ENCODE peak calls at places on chromosomes 7 and 10, in four cellular contexts. One of them, this sample, is unnamed.

GRCh38 chr10:50422259-50422658 is 170.9 kb upstream of the ASAH2 start:
- DNase-seq in HEK293T: no peak
- DNase-seq in effector memory CD4-positive, alpha-beta T cell: no peak
- DNase-seq in EL: no peak
- DNase-seq in this sample: no peak

GRCh38 chr10:25457552-25457951 is 282.8 kb downstream of the GPR158 start:
- DNase-seq in HEK293T: no peak
- DNase-seq in effector memory CD4-positive, alpha-beta T cell: no peak
- DNase-seq in EL: no peak
- DNase-seq in this sample: no peak

GRCh38 chr10:28274475-28274874 is 28.4 kb downstream of the MPP7 start:
- DNase-seq in HEK293T: no peak
- DNase-seq in effector memory CD4-positive, alpha-beta T cell: no peak
- DNase-seq in EL: no peak
- DNase-seq in this sample: no peak

GRCh38 chr7:129843982-129844840 is 108.5 kb downstream of the UBE2H start:
- DNase-seq in HEK293T: no peak
- DNase-seq in effector memory CD4-positive, alpha-beta T cell: no peak
- DNase-seq in EL: no peak
- DNase-seq in this sample: no peak

GRCh38 chr10:6918305-6918704 is 338.2 kb upstream of the PRKCQ start:
- DNase-seq in HEK293T: peak; percentile 22
- DNase-seq in effector memory CD4-positive, alpha-beta T cell: peak; percentile 13
- DNase-seq in EL: peak; percentile 2
- DNase-seq in this sample: peak; percentile 44

GRCh38 chr10:74290703-74291102 is 139.7 kb downstream of the ADK start:
- DNase-seq in HEK293T: no peak
- DNase-seq in effector memory CD4-positive, alpha-beta T cell: no peak
- DNase-seq in EL: peak; percentile 65
- DNase-seq in this sample: no peak

GRCh38 chr10:48251152-48251524 is 23.4 kb downstream of the FRMPD2 start:
- DNase-seq in HEK293T: no peak
- DNase-seq in effector memory CD4-positive, alpha-beta T cell: no peak
- DNase-seq in EL: peak; percentile 20
- DNase-seq in this sample: no peak

GRCh38 chr10:74510594-74510993 is 315.8 kb upstream of the KAT6B start:
- DNase-seq in HEK293T: no peak
- DNase-seq in effector memory CD4-positive, alpha-beta T cell: no peak
- DNase-seq in EL: no peak
- DNase-seq in this sample: no peak

GRCh38 chr7:148095066-148095465 is 495.5 kb upstream of the C7orf33 start:
- DNase-seq in HEK293T: no peak
- DNase-seq in effector memory CD4-positive, alpha-beta T cell: no peak
- DNase-seq in EL: no peak
- DNase-seq in this sample: no peak

GRCh38 chr7:143884978-143885559 is 16.9 kb downstream of the TCAF1 start:
- DNase-seq in HEK293T: no peak
- DNase-seq in effector memory CD4-positive, alpha-beta T cell: no peak
- DNase-seq in EL: peak; percentile 75
- DNase-seq in this sample: peak; percentile 89

GRCh38 chr10:79433324-79434222 is 11.9 kb downstream of the ZCCHC24 start:
- DNase-seq in HEK293T: no peak
- DNase-seq in effector memory CD4-positive, alpha-beta T cell: no peak
- DNase-seq in EL: no peak
- DNase-seq in this sample: no peak

GRCh38 chr10:118986815-118987790 is 42.4 kb upstream of the NANOS1 start:
- DNase-seq in HEK293T: no peak
- DNase-seq in effector memory CD4-positive, alpha-beta T cell: no peak
- DNase-seq in EL: no peak
- DNase-seq in this sample: no peak

GRCh38 chr10:49167629-49168540 is 20.3 kb downstream of the TMEM273 start:
- DNase-seq in HEK293T: no peak
- DNase-seq in effector memory CD4-positive, alpha-beta T cell: no peak
- DNase-seq in EL: no peak
- DNase-seq in this sample: no peak

GRCh38 chr7:117873056-117873932 is at the start of gene CTTNBP2:
- DNase-seq in HEK293T: peak; percentile 60
- DNase-seq in effector memory CD4-positive, alpha-beta T cell: no peak
- DNase-seq in EL: peak; percentile 10
- DNase-seq in this sample: peak; percentile 90

GRCh38 chr10:106216085-106216484 is 948.4 kb downstream of the SORCS1 start:
- DNase-seq in HEK293T: no peak
- DNase-seq in effector memory CD4-positive, alpha-beta T cell: no peak
- DNase-seq in EL: no peak
- DNase-seq in this sample: no peak

GRCh38 chr7:116327751-116328150 is 117.4 kb downstream of the TES start:
- DNase-seq in HEK293T: no peak
- DNase-seq in effector memory CD4-positive, alpha-beta T cell: no peak
- DNase-seq in EL: peak; percentile 98
- DNase-seq in this sample: no peak

GRCh38 chr7:27997188-27997707 is 183.3 kb downstream of the JAZF1 start:
- DNase-seq in HEK293T: no peak
- DNase-seq in effector memory CD4-positive, alpha-beta T cell: no peak
- DNase-seq in EL: no peak
- DNase-seq in this sample: no peak

GRCh38 chr7:100681491-100682227 is 8.1 kb downstream of the GNB2 start:
- DNase-seq in HEK293T: no peak
- DNase-seq in effector memory CD4-positive, alpha-beta T cell: no peak
- DNase-seq in EL: no peak
- DNase-seq in this sample: no peak

GRCh38 chr10:102230264-102230860 is 4.3 kb downstream of the ELOVL3 start:
- DNase-seq in HEK293T: peak; percentile 79
- DNase-seq in effector memory CD4-positive, alpha-beta T cell: no peak
- DNase-seq in EL: peak; percentile 77
- DNase-seq in this sample: peak; percentile 94

GRCh38 chr10:116080553-116080952 is 192.5 kb downstream of the GFRA1 start:
- DNase-seq in HEK293T: no peak
- DNase-seq in effector memory CD4-positive, alpha-beta T cell: no peak
- DNase-seq in EL: peak; percentile 80
- DNase-seq in this sample: no peak

GRCh38 chr10:15123749-15124184 is 26.6 kb downstream of the RPP38 start:
- DNase-seq in HEK293T: no peak
- DNase-seq in effector memory CD4-positive, alpha-beta T cell: no peak
- DNase-seq in EL: peak; percentile 79
- DNase-seq in this sample: no peak

GRCh38 chr10:51718804-51719291 is 19.5 kb upstream of the CSTF2T start:
- DNase-seq in HEK293T: no peak
- DNase-seq in effector memory CD4-positive, alpha-beta T cell: no peak
- DNase-seq in EL: peak; percentile 46
- DNase-seq in this sample: no peak

GRCh38 chr7:31432831-31433340 is 81.0 kb upstream of the ITPRID1 start:
- DNase-seq in HEK293T: no peak
- DNase-seq in effector memory CD4-positive, alpha-beta T cell: no peak
- DNase-seq in EL: peak; percentile 3
- DNase-seq in this sample: no peak

GRCh38 chr10:98039690-98040381 is 9.4 kb upstream of the CRTAC1 start:
- DNase-seq in HEK293T: no peak
- DNase-seq in effector memory CD4-positive, alpha-beta T cell: no peak
- DNase-seq in EL: no peak
- DNase-seq in this sample: no peak

GRCh38 chr7:125423444-125424155 is 494.0 kb upstream of the POT1 start:
- DNase-seq in HEK293T: no peak
- DNase-seq in effector memory CD4-positive, alpha-beta T cell: no peak
- DNase-seq in EL: no peak
- DNase-seq in this sample: no peak

GRCh38 chr7:30117886-30118285 is 16.9 kb upstream of the MTURN start:
- DNase-seq in HEK293T: no peak
- DNase-seq in effector memory CD4-positive, alpha-beta T cell: no peak
- DNase-seq in EL: no peak
- DNase-seq in this sample: no peak

GRCh38 chr7:8365499-8366110 is 67.8 kb upstream of the NXPH1 start:
- DNase-seq in HEK293T: peak; percentile 20
- DNase-seq in effector memory CD4-positive, alpha-beta T cell: no peak
- DNase-seq in EL: peak; percentile 0
- DNase-seq in this sample: peak; percentile 64

GRCh38 chr10:132575320-132576201 is 38.0 kb downstream of the INPP5A start:
- DNase-seq in HEK293T: no peak
- DNase-seq in effector memory CD4-positive, alpha-beta T cell: no peak
- DNase-seq in EL: peak; percentile 73
- DNase-seq in this sample: no peak

GRCh38 chr7:87564290-87564963 is 36.3 kb downstream of the ABCB1 start:
- DNase-seq in HEK293T: peak; percentile 40
- DNase-seq in effector memory CD4-positive, alpha-beta T cell: no peak
- DNase-seq in EL: peak; percentile 18
- DNase-seq in this sample: peak; percentile 60

GRCh38 chr10:115093286-115093775 is at the start of gene ATRNL1:
- DNase-seq in HEK293T: peak; percentile 68
- DNase-seq in effector memory CD4-positive, alpha-beta T cell: no peak
- DNase-seq in EL: peak; percentile 26
- DNase-seq in this sample: peak; percentile 76

GRCh38 chr10:111221682-111222470 is 145.0 kb downstream of the ADRA2A start:
- DNase-seq in HEK293T: no peak
- DNase-seq in effector memory CD4-positive, alpha-beta T cell: no peak
- DNase-seq in EL: no peak
- DNase-seq in this sample: no peak

GRCh38 chr7:35975851-35976454 is 175.1 kb downstream of the SEPTIN7 start:
- DNase-seq in HEK293T: peak; percentile 34
- DNase-seq in effector memory CD4-positive, alpha-beta T cell: no peak
- DNase-seq in EL: peak; percentile 70
- DNase-seq in this sample: peak; percentile 80

GRCh38 chr10:42962902-42963231 is 114.0 kb upstream of the RET start:
- DNase-seq in HEK293T: no peak
- DNase-seq in effector memory CD4-positive, alpha-beta T cell: no peak
- DNase-seq in EL: no peak
- DNase-seq in this sample: no peak

GRCh38 chr10:21304198-21304597 is 221.3 kb downstream of the SKIDA1 start:
- DNase-seq in HEK293T: no peak
- DNase-seq in effector memory CD4-positive, alpha-beta T cell: no peak
- DNase-seq in EL: no peak
- DNase-seq in this sample: no peak

GRCh38 chr7:22238354-22239311 is 118.3 kb downstream of the RAPGEF5 start:
- DNase-seq in HEK293T: no peak
- DNase-seq in effector memory CD4-positive, alpha-beta T cell: no peak
- DNase-seq in EL: peak; percentile 36
- DNase-seq in this sample: no peak

This sample was measured in neural progenitor cell.